ENCODE peak calls at places on chromosomes 1 and 21, in nine cellular contexts. S, Q, I, U, G, F, O, A and E are unnamed samples.

GRCh38 chr1:8349961-8350360 is 32.0 kb downstream of the SLC45A1 start:
- DNase-seq in S (peak; percentile 75), Q (no peak), I (no peak), U (no peak), G (peak; percentile 55), F (peak; percentile 48), O (no peak), A (no peak), E (no peak)

GRCh38 chr21:42381347-42381984 is 14.4 kb downstream of the TMPRSS3 start:
- DNase-seq in S (no peak), Q (peak; percentile 61), I (peak; percentile 64), U (peak; percentile 63), G (no peak), F (peak; percentile 37), O (no peak), A (peak; percentile 69), E (no peak)

GRCh38 chr1:150661156-150661555 is 31.7 kb upstream of the ENSA start:
- DNase-seq in S (no peak), Q (no peak), I (no peak), U (no peak), G (no peak), F (no peak), O (no peak), A (no peak), E (no peak)

GRCh38 chr1:229285424-229285823 is 14.5 kb downstream of the RAB4A start:
- DNase-seq in S (no peak), Q (no peak), I (no peak), U (no peak), G (no peak), F (no peak), O (no peak), A (no peak), E (no peak)

GRCh38 chr1:202505356-202505755 is 156.9 kb downstream of the PPP1R12B start:
- DNase-seq in S (no peak), Q (no peak), I (peak; percentile 64), U (no peak), G (no peak), F (peak; percentile 5), O (peak; percentile 75), A (peak; percentile 34), E (peak; percentile 38)

GRCh38 chr21:22145555-22145954 is 1147.3 kb downstream of the NCAM2 start:
- DNase-seq in S (no peak), Q (no peak), I (no peak), U (no peak), G (no peak), F (no peak), O (no peak), A (no peak), E (no peak)

GRCh38 chr1:30718636-30719405 is 4.6 kb downstream of the MATN1 start:
- DNase-seq in S (peak; percentile 93), Q (peak; percentile 97), I (peak; percentile 79), U (peak; percentile 85), G (peak; percentile 65), F (peak; percentile 99), O (peak; percentile 95), A (peak; percentile 98), E (peak; percentile 86)

GRCh38 chr21:31713973-31714740 is 17.8 kb downstream of the SCAF4 start:
- DNase-seq in S (no peak), Q (no peak), I (no peak), U (no peak), G (no peak), F (no peak), O (no peak), A (no peak), E (no peak)

GRCh38 chr1:158407092-158407491 is 7.8 kb upstream of the OR10T2 start:
- DNase-seq in S (no peak), Q (no peak), I (no peak), U (no peak), G (no peak), F (no peak), O (no peak), A (no peak), E (no peak)

GRCh38 chr1:87325982-87326738 is 2.5 kb upstream of the LMO4 start:
- DNase-seq in S (no peak), Q (peak; percentile 60), I (peak; percentile 71), U (peak; percentile 49), G (no peak), F (peak; percentile 58), O (no peak), A (peak; percentile 80), E (peak; percentile 53)

GRCh38 chr1:28897789-28898188 is 16.6 kb upstream of the EPB41 start:
- DNase-seq in S (no peak), Q (no peak), I (no peak), U (no peak), G (no peak), F (no peak), O (no peak), A (no peak), E (no peak)

GRCh38 chr1:25257176-25257575 is 9.9 kb upstream of the RSRP1 start:
- DNase-seq in S (no peak), Q (no peak), I (no peak), U (no peak), G (no peak), F (no peak), O (no peak), A (no peak), E (no peak)

GRCh38 chr1:180309338-180309737 is 79.3 kb downstream of the LHX4 start:
- DNase-seq in S (no peak), Q (no peak), I (no peak), U (no peak), G (no peak), F (no peak), O (no peak), A (no peak), E (no peak)

GRCh38 chr21:37848721-37849490 is 67.4 kb downstream of the KCNJ6 start:
- DNase-seq in S (no peak), Q (no peak), I (no peak), U (no peak), G (no peak), F (peak; percentile 37), O (no peak), A (no peak), E (no peak)

GRCh38 chr21:42414928-42415769 is 11.4 kb downstream of the UBASH3A start:
- DNase-seq in S (no peak), Q (no peak), I (no peak), U (peak; percentile 55), G (no peak), F (peak; percentile 99), O (no peak), A (no peak), E (no peak)

GRCh38 chr1:228015276-228016180 is 8.7 kb downstream of the WNT3A start:
- DNase-seq in S (no peak), Q (no peak), I (no peak), U (no peak), G (no peak), F (peak; percentile 73), O (no peak), A (no peak), E (peak; percentile 4)

GRCh38 chr1:219143735-219144134 is 29.9 kb upstream of the LYPLAL1 start:
- DNase-seq in S (no peak), Q (no peak), I (no peak), U (no peak), G (no peak), F (peak; percentile 20), O (no peak), A (no peak), E (no peak)

GRCh38 chr1:184163674-184164470 is 112.3 kb downstream of the TSEN15 start:
- DNase-seq in S (no peak), Q (no peak), I (no peak), U (no peak), G (no peak), F (peak; percentile 48), O (peak; percentile 47), A (no peak), E (no peak)

GRCh38 chr1:22418852-22419480 is 32.7 kb upstream of the ZBTB40 start:
- DNase-seq in S (no peak), Q (no peak), I (no peak), U (no peak), G (no peak), F (peak; percentile 65), O (no peak), A (peak; percentile 43), E (no peak)

GRCh38 chr1:64192290-64192689 is 11.1 kb upstream of the UBE2U start:
- DNase-seq in S (no peak), Q (no peak), I (no peak), U (no peak), G (no peak), F (no peak), O (no peak), A (no peak), E (no peak)

GRCh38 chr1:245869847-245870246 is 637.2 kb downstream of the SMYD3 start:
- DNase-seq in S (no peak), Q (no peak), I (no peak), U (no peak), G (no peak), F (no peak), O (no peak), A (no peak), E (no peak)

GRCh38 chr1:27609618-27610240 is 5.8 kb upstream of the AHDC1 start:
- DNase-seq in S (no peak), Q (no peak), I (no peak), U (no peak), G (no peak), F (no peak), O (no peak), A (no peak), E (no peak)

GRCh38 chr1:43441166-43441893 is 12.4 kb downstream of the HYI start:
- DNase-seq in S (peak; percentile 40), Q (no peak), I (no peak), U (peak; percentile 4), G (no peak), F (no peak), O (no peak), A (no peak), E (peak; percentile 10)

GRCh38 chr1:18557621-18558465 is 72.8 kb upstream of the PAX7 start:
- DNase-seq in S (no peak), Q (no peak), I (peak; percentile 83), U (peak; percentile 16), G (no peak), F (peak; percentile 80), O (no peak), A (peak; percentile 73), E (no peak)

GRCh38 chr1:11990303-11991032 is 10.2 kb downstream of the MFN2 start:
- DNase-seq in S (no peak), Q (no peak), I (no peak), U (no peak), G (no peak), F (peak; percentile 36), O (no peak), A (no peak), E (no peak)

GRCh38 chr1:81978945-81979344 is 178.2 kb downstream of the ADGRL2 start:
- DNase-seq in S (no peak), Q (no peak), I (peak; percentile 91), U (no peak), G (no peak), F (no peak), O (no peak), A (no peak), E (no peak)

GRCh38 chr1:93770640-93771039 is 89.0 kb upstream of the BCAR3 start:
- DNase-seq in S (no peak), Q (no peak), I (peak; percentile 57), U (no peak), G (no peak), F (peak; percentile 35), O (no peak), A (peak; percentile 72), E (no peak)

GRCh38 chr21:46618738-46619369 is 14.0 kb upstream of the S100B start:
- DNase-seq in S (no peak), Q (no peak), I (no peak), U (no peak), G (no peak), F (no peak), O (no peak), A (no peak), E (no peak)

GRCh38 chr21:41520560-41521442 is 12.8 kb upstream of the TMPRSS2 start:
- DNase-seq in S (no peak), Q (no peak), I (no peak), U (no peak), G (no peak), F (no peak), O (no peak), A (no peak), E (no peak)

GRCh38 chr1:21254335-21254951 is 35.8 kb downstream of the ECE1 start:
- DNase-seq in S (no peak), Q (no peak), I (no peak), U (peak; percentile 20), G (no peak), F (no peak), O (no peak), A (no peak), E (no peak)

GRCh38 chr1:59776960-59777852 is 37.5 kb upstream of the HOOK1 start:
- DNase-seq in S (no peak), Q (no peak), I (peak; percentile 36), U (no peak), G (no peak), F (peak; percentile 28), O (no peak), A (no peak), E (no peak)